ENCODE peak calls at places on chromosomes 11 and 22, in eight cellular contexts. O, F, E, B, P, Z, M and C are unnamed samples.

GRCh38 chr11:131662310-131662709 is 291.9 kb downstream of the NTM start:
- DNase-seq in O (no peak), F (no peak), E (no peak), B (no peak), P (no peak), Z (no peak), M (no peak), C (no peak)

GRCh38 chr11:3129591-3130268 is 35.4 kb downstream of the OSBPL5 start:
- DNase-seq in O (no peak), F (peak), E (no peak), B (no peak), P (no peak), Z (no peak), M (peak), C (no peak)

GRCh38 chr22:47196493-47196849 is 434.0 kb downstream of the TBC1D22A start:
- DNase-seq in O (no peak), F (no peak), E (no peak), B (no peak), P (no peak), Z (no peak), M (peak), C (no peak)

GRCh38 chr22:19121631-19122142 is 525 bp downstream of the DGCR2 start:
- DNase-seq in O (peak), F (peak), E (no peak), B (peak), P (peak), Z (peak), M (peak), C (peak)

GRCh38 chr11:58905141-58905715 is 34.1 kb upstream of the GLYATL1 start:
- DNase-seq in O (no peak), F (peak), E (no peak), B (peak), P (peak), Z (peak), M (no peak), C (no peak)

GRCh38 chr11:62931501-62932278 is 10.5 kb upstream of the CHRM1 start:
- DNase-seq in O (no peak), F (no peak), E (no peak), B (no peak), P (no peak), Z (no peak), M (no peak), C (no peak)

GRCh38 chr11:76025068-76025467 is 181.2 kb downstream of the WNT11 start:
- DNase-seq in O (no peak), F (no peak), E (no peak), B (no peak), P (no peak), Z (peak), M (no peak), C (no peak)

GRCh38 chr22:35824256-35824655 is 106.6 kb downstream of the APOL5 start:
- DNase-seq in O (no peak), F (no peak), E (no peak), B (no peak), P (no peak), Z (no peak), M (no peak), C (no peak)

GRCh38 chr11:3982431-3982830 is 112.2 kb upstream of the RRM1 start:
- DNase-seq in O (no peak), F (no peak), E (no peak), B (no peak), P (no peak), Z (no peak), M (no peak), C (no peak)

GRCh38 chr11:1224491-1225385 is 1.9 kb downstream of the MUC5B start:
- DNase-seq in O (peak), F (no peak), E (no peak), B (peak), P (no peak), Z (no peak), M (peak), C (no peak)

GRCh38 chr11:123190504-123190903 is 4.5 kb downstream of the CLMP start:
- DNase-seq in O (no peak), F (no peak), E (no peak), B (no peak), P (no peak), Z (no peak), M (no peak), C (no peak)

GRCh38 chr11:103903621-103904323 is 132.7 kb upstream of the DDI1 start:
- DNase-seq in O (no peak), F (no peak), E (no peak), B (no peak), P (no peak), Z (no peak), M (no peak), C (no peak)

GRCh38 chr11:72958790-72959189 is 144.6 kb downstream of the ATG16L2 start:
- DNase-seq in O (no peak), F (no peak), E (no peak), B (no peak), P (no peak), Z (peak), M (no peak), C (no peak)

GRCh38 chr11:66113132-66113856 is 43.2 kb downstream of the PACS1 start:
- DNase-seq in O (peak), F (no peak), E (no peak), B (no peak), P (peak), Z (peak), M (no peak), C (peak)

GRCh38 chr11:19187101-19187500 is 14.7 kb downstream of the CSRP3 start:
- DNase-seq in O (no peak), F (no peak), E (no peak), B (no peak), P (peak), Z (no peak), M (no peak), C (no peak)

GRCh38 chr22:38924197-38924952 is 33.0 kb upstream of the APOBEC3A start:
- DNase-seq in O (peak), F (peak), E (no peak), B (peak), P (peak), Z (peak), M (peak), C (peak)

GRCh38 chr22:17578129-17578754 is 14.9 kb downstream of the SLC25A18 start:
- DNase-seq in O (no peak), F (peak), E (no peak), B (no peak), P (no peak), Z (peak), M (peak), C (no peak)

GRCh38 chr11:76742912-76743311 is 40.2 kb upstream of the TSKU start:
- DNase-seq in O (no peak), F (no peak), E (no peak), B (no peak), P (no peak), Z (peak), M (no peak), C (no peak)

DNA sequence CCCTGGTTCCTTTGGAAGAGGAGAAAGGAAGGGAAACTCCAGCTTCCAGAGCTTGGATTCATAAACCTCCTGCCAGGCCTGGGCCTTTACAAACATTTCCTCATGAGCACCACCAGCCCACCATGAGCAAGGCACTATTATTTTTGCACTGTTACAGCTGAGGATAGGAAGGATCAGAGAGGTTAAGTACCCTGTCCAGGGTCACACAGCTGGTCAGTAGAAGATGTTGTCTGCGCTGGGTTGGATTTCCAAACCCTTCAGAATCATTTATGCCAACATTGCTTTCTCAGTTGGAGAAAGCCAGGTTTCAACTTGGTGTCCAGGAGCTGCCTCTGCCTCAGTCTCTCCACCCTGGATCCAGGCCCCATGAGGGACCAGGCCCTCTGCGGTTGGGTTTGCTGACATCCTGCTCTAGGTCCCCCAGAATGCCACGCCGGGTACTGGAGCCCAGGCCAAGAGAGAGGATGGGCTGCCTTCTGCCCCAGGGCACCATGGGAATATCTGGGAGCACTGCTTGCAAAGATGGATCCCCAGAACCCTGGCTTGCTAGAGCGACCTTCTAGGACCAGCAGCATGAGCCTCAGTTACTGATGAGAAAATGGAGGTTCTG is 29.7 kb upstream of the SHISAL1 start:
- DNase-seq in O (no peak), F (no peak), E (no peak), B (no peak), P (no peak), Z (no peak), M (no peak), C (no peak)
- TF ChIP-seq CTCF in O (no peak), F (no peak), E (no peak), B (no peak), P (no peak), Z (no peak), M (no peak), C (no peak)

GRCh38 chr11:80916180-80916811 is 1475.5 kb upstream of the TENM4 start:
- DNase-seq in O (no peak), F (no peak), E (no peak), B (no peak), P (peak), Z (no peak), M (no peak), C (peak)
- H3K27ac ChIP-seq in O (no peak), F (no peak), E (no peak), B (no peak), P (no peak), Z (no peak), M (no peak), C (no peak)

DNA sequence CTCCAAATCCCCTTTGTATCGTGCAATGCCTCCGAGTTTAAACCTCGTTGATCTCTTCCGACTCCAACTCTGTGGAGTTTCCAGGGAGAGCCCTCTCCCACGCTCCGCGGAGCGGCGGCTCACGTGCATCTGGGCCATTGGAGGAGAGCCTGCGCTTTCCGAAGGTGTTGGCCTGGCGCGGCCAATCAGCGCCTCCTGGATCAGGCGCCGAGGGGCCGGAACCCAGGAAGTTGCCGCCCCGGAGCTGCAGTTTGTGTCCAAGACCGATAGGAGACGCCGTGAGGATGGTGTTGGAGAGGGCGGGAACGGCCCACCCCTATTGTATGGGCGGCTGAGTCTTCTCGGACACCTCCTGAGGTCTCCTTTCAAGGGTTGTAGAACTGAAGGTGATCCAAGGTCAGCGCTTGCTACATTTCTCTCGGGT is 1.6 kb downstream of the ADAMTS15 start:
- DNase-seq in O (no peak), F (peak), E (peak), B (peak), P (no peak), Z (peak), M (peak), C (no peak)
- TF ChIP-seq CTCF in O (no peak), F (peak), E (no peak), B (peak), P (peak), Z (peak), M (peak), C (no peak)

GRCh38 chr22:31229402-31230140 is 17.5 kb downstream of the LIMK2 start:
- DNase-seq in O (no peak), F (peak), E (no peak), B (peak), P (no peak), Z (peak), M (peak), C (no peak)
- H3K27ac ChIP-seq in O (no peak), F (peak), E (peak), B (peak), P (no peak), Z (no peak), M (peak), C (no peak)

GRCh38 chr22:26797910-26798309 is 140.5 kb downstream of the MIAT start:
- DNase-seq in O (peak), F (no peak), E (no peak), B (no peak), P (no peak), Z (no peak), M (no peak), C (no peak)
- TF ChIP-seq CTCF in O (peak), F (no peak), E (no peak), B (no peak), P (peak), Z (no peak), M (no peak), C (no peak)

GRCh38 chr22:33917744-33918406 is 2.4 kb downstream of the LARGE1 start:
- DNase-seq in O (peak), F (no peak), E (no peak), B (no peak), P (no peak), Z (peak), M (no peak), C (no peak)

GRCh38 chr22:33920927-33921575 is 775 bp upstream of the LARGE1 start:
- DNase-seq in O (peak), F (peak), E (peak), B (peak), P (peak), Z (peak), M (peak), C (peak)

GRCh38 chr22:33919591-33920501 is at the start of gene LARGE1:
- DNase-seq in O (peak), F (peak), E (peak), B (peak), P (peak), Z (peak), M (peak), C (no peak)

GRCh38 chr22:33921576-33922181 is 1.4 kb upstream of the LARGE1 start:
- DNase-seq in O (peak), F (peak), E (peak), B (peak), P (peak), Z (peak), M (peak), C (no peak)

DNA sequence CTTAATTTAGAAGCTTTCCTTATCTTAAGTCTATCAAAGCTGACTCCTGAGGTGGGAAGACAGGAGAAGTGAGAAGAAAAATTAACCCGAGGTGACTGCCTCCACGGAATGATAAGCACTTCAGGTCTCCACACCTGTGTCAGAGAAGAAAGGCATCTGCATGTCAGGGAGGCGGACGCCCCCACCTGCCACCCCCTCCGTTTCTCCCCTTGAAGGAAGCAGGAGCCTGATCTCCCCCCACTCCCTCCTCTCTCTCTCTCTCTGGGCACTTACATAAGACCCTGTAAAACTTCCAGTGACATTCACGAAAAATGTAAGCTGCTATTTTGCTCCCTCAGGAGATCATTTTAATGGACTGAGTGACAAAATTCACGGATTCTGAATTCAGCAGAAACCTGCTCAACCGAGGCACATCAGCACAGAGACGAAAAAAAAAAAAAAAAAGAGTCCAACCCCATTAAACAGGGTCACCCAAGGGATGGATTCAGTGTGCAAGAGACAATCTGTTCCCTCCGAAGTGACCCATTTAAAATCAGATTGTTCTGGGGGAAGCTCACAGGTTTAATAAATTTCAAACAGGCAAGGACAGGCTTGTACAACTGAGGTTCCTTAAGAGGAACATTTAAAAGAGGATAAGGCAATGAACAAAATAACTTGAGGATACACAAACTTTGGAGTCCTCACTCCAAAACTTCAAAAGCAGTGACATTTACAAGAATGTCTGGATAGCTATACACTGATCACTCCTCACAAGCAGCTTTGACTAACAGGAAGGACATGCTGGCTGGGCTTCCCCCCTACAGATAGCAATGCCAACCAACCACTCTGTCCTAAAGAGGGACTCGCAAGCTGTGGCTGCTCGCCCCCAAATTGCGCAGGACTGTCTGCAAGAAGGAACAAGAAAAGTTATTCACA is 1.3 kb downstream of the LARGE1 start:
- DNase-seq in O (no peak), F (no peak), E (no peak), B (no peak), P (peak), Z (peak), M (no peak), C (no peak)
- H3K27ac ChIP-seq in O (no peak), F (peak), E (peak), B (no peak), P (no peak), Z (peak), M (peak), C (no peak)

GRCh38 chr22:37258810-37259472 is 14.9 kb upstream of the RAC2 start:
- DNase-seq in O (no peak), F (no peak), E (no peak), B (no peak), P (no peak), Z (no peak), M (no peak), C (no peak)

GRCh38 chr22:37260396-37260795 is 16.3 kb upstream of the RAC2 start:
- DNase-seq in O (no peak), F (no peak), E (no peak), B (no peak), P (no peak), Z (no peak), M (no peak), C (no peak)

GRCh38 chr22:37260939-37261338 is 16.9 kb upstream of the RAC2 start:
- DNase-seq in O (peak), F (peak), E (no peak), B (peak), P (no peak), Z (peak), M (no peak), C (peak)

GRCh38 chr22:37258005-37258790 is 14.1 kb upstream of the RAC2 start:
- DNase-seq in O (no peak), F (no peak), E (no peak), B (no peak), P (no peak), Z (no peak), M (no peak), C (no peak)

GRCh38 chr22:37259540-37260029 is 15.5 kb upstream of the RAC2 start:
- DNase-seq in O (peak), F (no peak), E (no peak), B (no peak), P (peak), Z (peak), M (no peak), C (peak)
- TF ChIP-seq CTCF in O (peak), F (peak), E (no peak), B (no peak), P (peak), Z (peak), M (no peak), C (no peak)

GRCh38 chr11:68106165-68106940 is 14.8 kb downstream of the CHKA start:
- DNase-seq in O (no peak), F (no peak), E (no peak), B (peak), P (no peak), Z (no peak), M (peak), C (no peak)
- H3K27ac ChIP-seq in O (no peak), F (peak), E (no peak), B (peak), P (no peak), Z (no peak), M (peak), C (no peak)